ENCODE peak calls at places on chromosomes 3 and 15, in six cellular contexts. J, E, W, Y, K and X are unnamed samples.

GRCh38 chr3:188323067-188323842 is 169.3 kb downstream of the LPP start:
- DNase-seq in J (peak; percentile 29), E (no peak), W (no peak), Y (no peak), K (no peak), X (no peak)

GRCh38 chr15:37098468-37099320 is 1.7 kb downstream of the MEIS2 start:
- DNase-seq in J (peak; percentile 73), E (peak; percentile 66), W (peak; percentile 68), Y (no peak), K (peak; percentile 62), X (peak; percentile 39)

GRCh38 chr15:36365963-36366362 is 213.5 kb upstream of the CDIN1 start:
- DNase-seq in J (no peak), E (no peak), W (no peak), Y (no peak), K (no peak), X (no peak)

GRCh38 chr3:150371741-150372254 is 36.3 kb upstream of the TSC22D2 start:
- DNase-seq in J (no peak), E (no peak), W (no peak), Y (no peak), K (no peak), X (no peak)

GRCh38 chr15:101481381-101481705 is 8.2 kb downstream of the PCSK6 start:
- DNase-seq in J (no peak), E (no peak), W (no peak), Y (no peak), K (no peak), X (no peak)

GRCh38 chr15:95459288-95459687 is 871.2 kb upstream of the NR2F2 start:
- DNase-seq in J (no peak), E (no peak), W (no peak), Y (no peak), K (no peak), X (no peak)

GRCh38 chr15:78037328-78037727 is 40.2 kb downstream of the TBC1D2B start:
- DNase-seq in J (no peak), E (no peak), W (no peak), Y (no peak), K (no peak), X (no peak)

GRCh38 chr15:23503546-23503945 is 56.5 kb upstream of the GOLGA6L2 start:
- DNase-seq in J (no peak), E (no peak), W (no peak), Y (no peak), K (no peak), X (no peak)

GRCh38 chr3:78026429-78026828 is 986.5 kb downstream of the ROBO2 start:
- DNase-seq in J (no peak), E (no peak), W (no peak), Y (no peak), K (no peak), X (no peak)

GRCh38 chr15:51046016-51046415 is 48.7 kb downstream of the TNFAIP8L3 start:
- DNase-seq in J (no peak), E (no peak), W (no peak), Y (no peak), K (no peak), X (no peak)

GRCh38 chr15:90598053-90598577 is 68.4 kb downstream of the CRTC3 start:
- DNase-seq in J (peak; percentile 91), E (peak; percentile 80), W (no peak), Y (no peak), K (peak; percentile 72), X (peak; percentile 72)

GRCh38 chr15:67801926-67802914 is 23.1 kb upstream of the SKOR1 start:
- DNase-seq in J (no peak), E (no peak), W (no peak), Y (no peak), K (no peak), X (no peak)

GRCh38 chr3:162512488-162512887 is 1015.9 kb downstream of the OTOL1 start:
- DNase-seq in J (no peak), E (no peak), W (no peak), Y (no peak), K (no peak), X (no peak)

GRCh38 chr15:50051811-50052419 is 67.1 kb downstream of the ATP8B4 start:
- DNase-seq in J (peak; percentile 43), E (peak; percentile 17), W (peak; percentile 32), Y (no peak), K (no peak), X (peak; percentile 41)

GRCh38 chr3:54941690-54942362 is 14.0 kb upstream of the LRTM1 start:
- DNase-seq in J (no peak), E (no peak), W (no peak), Y (no peak), K (no peak), X (no peak)

GRCh38 chr3:15375461-15376000 is 43.1 kb upstream of the SH3BP5 start:
- DNase-seq in J (no peak), E (no peak), W (no peak), Y (no peak), K (no peak), X (no peak)

GRCh38 chr3:132788299-132788698 is 66.1 kb upstream of the NPHP3 start:
- DNase-seq in J (no peak), E (no peak), W (no peak), Y (no peak), K (no peak), X (no peak)

GRCh38 chr15:70324001-70324974 is 226.6 kb upstream of the TLE3 start:
- DNase-seq in J (no peak), E (no peak), W (no peak), Y (no peak), K (no peak), X (no peak)

GRCh38 chr3:48188266-48189201 is at the start of gene CDC25A:
- DNase-seq in J (peak; percentile 99), E (peak; percentile 99), W (peak; percentile 94), Y (peak; percentile 90), K (peak; percentile 98), X (peak; percentile 99)

GRCh38 chr3:126519506-126520455 is 2.2 kb upstream of the UROC1 start:
- DNase-seq in J (no peak), E (no peak), W (peak; percentile 7), Y (no peak), K (peak; percentile 30), X (no peak)

GRCh38 chr3:71001303-71001702 is 582.2 kb downstream of the FOXP1 start:
- DNase-seq in J (no peak), E (no peak), W (no peak), Y (no peak), K (no peak), X (no peak)

GRCh38 chr3:119690043-119690656 is 12.7 kb upstream of the CFAP91 start:
- DNase-seq in J (no peak), E (no peak), W (no peak), Y (no peak), K (no peak), X (no peak)

GRCh38 chr3:188578579-188579363 is 424.8 kb downstream of the LPP start:
- DNase-seq in J (no peak), E (no peak), W (no peak), Y (no peak), K (peak; percentile 77), X (no peak)

GRCh38 chr15:62769604-62770003 is 272.9 kb upstream of the TPM1 start:
- DNase-seq in J (no peak), E (no peak), W (no peak), Y (no peak), K (no peak), X (no peak)

GRCh38 chr15:34109775-34110663 is 8.1 kb downstream of the PGBD4 start:
- DNase-seq in J (peak; percentile 58), E (peak; percentile 38), W (no peak), Y (no peak), K (no peak), X (no peak)

GRCh38 chr3:184005981-184006507 is 11.6 kb downstream of the ABCC5 start:
- DNase-seq in J (peak; percentile 2), E (peak; percentile 34), W (no peak), Y (no peak), K (peak; percentile 90), X (peak; percentile 50)

GRCh38 chr3:184740509-184741258 is 28.8 kb upstream of the MAGEF1 start:
- DNase-seq in J (no peak), E (no peak), W (no peak), Y (no peak), K (no peak), X (peak; percentile 24)

GRCh38 chr15:48604567-48604966 is 40.9 kb downstream of the FBN1 start:
- DNase-seq in J (no peak), E (no peak), W (no peak), Y (no peak), K (no peak), X (no peak)

GRCh38 chr3:128736598-128736997 is 10.6 kb downstream of the RAB7A start:
- DNase-seq in J (no peak), E (no peak), W (no peak), Y (no peak), K (no peak), X (no peak)

GRCh38 chr15:70512772-70513362 is 250.5 kb downstream of the UACA start:
- DNase-seq in J (peak; percentile 91), E (peak; percentile 83), W (no peak), Y (no peak), K (no peak), X (peak; percentile 87)

GRCh38 chr15:85401108-85401765 is 20.8 kb downstream of the AKAP13 start:
- DNase-seq in J (peak; percentile 44), E (no peak), W (no peak), Y (no peak), K (no peak), X (no peak)

GRCh38 chr3:143249014-143249413 is 129.4 kb downstream of the CHST2 start:
- DNase-seq in J (no peak), E (no peak), W (no peak), Y (no peak), K (no peak), X (no peak)

GRCh38 chr3:173891272-173892100 is 493.9 kb downstream of the NLGN1 start:
- DNase-seq in J (no peak), E (no peak), W (no peak), Y (no peak), K (no peak), X (no peak)

GRCh38 chr3:72738752-72739520 is 109.3 kb downstream of the SHQ1 start:
- DNase-seq in J (peak; percentile 45), E (peak; percentile 94), W (peak; percentile 66), Y (peak; percentile 33), K (peak; percentile 59), X (peak; percentile 88)
- TF ChIP-seq CTCF in J (no peak), E (no peak), W (no peak), Y (no peak), K (no peak), X (no peak)

GRCh38 chr3:52077376-52077775 is 21.0 kb upstream of the DUSP7 start:
- DNase-seq in J (no peak), E (no peak), W (no peak), Y (no peak), K (no peak), X (no peak)
- TF ChIP-seq CTCF in J (no peak), E (no peak), W (no peak), Y (no peak), K (no peak), X (no peak)

GRCh38 chr15:57667171-57667924 is 39.2 kb upstream of the POLR2M start:
- DNase-seq in J (no peak), E (no peak), W (no peak), Y (no peak), K (no peak), X (no peak)
- TF ChIP-seq CTCF in J (no peak), E (no peak), W (peak; percentile 23), Y (no peak), K (peak; percentile 34), X (peak; percentile 45)

DNA sequence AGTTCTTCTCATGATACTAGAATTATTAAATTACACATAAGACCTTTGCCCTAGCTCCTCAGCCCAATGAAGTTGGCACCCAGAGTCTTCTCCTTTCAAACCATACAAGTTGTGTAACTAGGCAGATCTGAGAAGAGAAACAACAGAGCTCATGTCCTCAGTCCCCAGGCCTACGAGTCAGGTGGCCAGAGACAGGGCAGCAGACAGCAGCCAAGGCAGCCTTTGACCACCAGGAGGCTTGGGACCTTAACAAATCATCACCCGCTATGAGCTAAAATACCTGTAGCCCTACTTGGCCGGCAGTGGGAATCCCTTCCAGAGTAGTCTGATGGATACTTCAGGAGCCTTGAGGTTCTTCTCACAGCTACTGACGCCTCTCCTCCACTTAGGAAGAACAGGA is 18.3 kb downstream of the STIMATE start:
- DNase-seq in J (no peak), E (no peak), W (no peak), Y (no peak), K (no peak), X (peak; percentile 42)
- TF ChIP-seq CTCF in J (no peak), E (no peak), W (no peak), Y (no peak), K (no peak), X (peak; percentile 55)